ENCODE peak calls at places on chromosomes 6 and 20, in four cellular contexts. R is stomach; N is CD4-positive, CD25-positive, alpha-beta regulatory T cell; H is GM23248. E is an unnamed sample.

GRCh38 chr6:17519120-17519519 is 81.0 kb upstream of the FAM8A1 start:
- DNase-seq in R (no peak), N (no peak), H (peak; percentile 28), E (no peak)

GRCh38 chr6:150891886-150892485 is 26.5 kb downstream of the MTHFD1L start:
- DNase-seq in H (peak; percentile 82), N (peak; percentile 79), R (peak; percentile 71), E (peak; percentile 48)

GRCh38 chr20:10784337-10785183 is 110.8 kb upstream of the JAG1 start:
- DNase-seq in R (no peak), H (no peak), N (no peak), E (no peak)

GRCh38 chr6:117473401-117473800 is 9.1 kb upstream of the DCBLD1 start:
- DNase-seq in N (no peak), H (no peak), R (no peak), E (no peak)

GRCh38 chr20:59751075-59751711 is 146.9 kb downstream of the PHACTR3 start:
- DNase-seq in N (peak; percentile 18), R (peak; percentile 60), H (peak; percentile 87), E (no peak)

GRCh38 chr20:41969656-41970055 is 351.5 kb upstream of the CHD6 start:
- DNase-seq in R (no peak), H (no peak), N (no peak), E (no peak)

GRCh38 chr20:63830821-63831593 is at the start of gene ZBTB46:
- DNase-seq in H (peak; percentile 75), R (peak; percentile 62), N (no peak), E (no peak)

GRCh38 chr6:170497845-170498281 is 55.2 kb downstream of the PSMB1 start:
- DNase-seq in N (no peak), H (peak; percentile 18), R (no peak), E (no peak)

GRCh38 chr6:86502522-86502921 is 434.8 kb upstream of the HTR1E start:
- DNase-seq in R (no peak), H (no peak), N (no peak), E (no peak)

GRCh38 chr6:134722996-134723871 is 226.7 kb downstream of the ALDH8A1 start:
- DNase-seq in R (no peak), N (no peak), H (peak; percentile 28), E (no peak)

GRCh38 chr6:154874684-154875594 is 120.2 kb upstream of the TIAM2 start:
- DNase-seq in H (peak; percentile 16), R (no peak), N (no peak), E (no peak)

GRCh38 chr6:70841115-70841514 is 115.7 kb downstream of the B3GAT2 start:
- DNase-seq in N (no peak), R (no peak), H (no peak), E (no peak)

GRCh38 chr6:96394727-96395126 is 126.9 kb upstream of the UFL1 start:
- DNase-seq in R (no peak), N (no peak), H (no peak), E (no peak)

GRCh38 chr6:111691345-111692225 is 85.9 kb upstream of the TRAF3IP2 start:
- DNase-seq in H (no peak), R (no peak), N (no peak), E (no peak)

GRCh38 chr6:133948472-133948871 is 4.6 kb upstream of the TBPL1 start:
- DNase-seq in R (no peak), N (no peak), H (no peak), E (no peak)

GRCh38 chr6:159074120-159074684 is 29.4 kb upstream of the TAGAP start:
- DNase-seq in R (no peak), H (peak; percentile 42), N (no peak), E (no peak)

GRCh38 chr6:1388081-1388926 is 1.1 kb upstream of the FOXF2 start:
- DNase-seq in N (no peak), H (no peak), R (no peak), E (no peak)

GRCh38 chr6:15308445-15309213 is 62.8 kb downstream of the JARID2 start:
- DNase-seq in N (no peak), R (no peak), H (peak; percentile 23), E (no peak)

GRCh38 chr20:55533601-55534000 is 471.7 kb downstream of the CBLN4 start:
- DNase-seq in N (no peak), R (no peak), H (no peak), E (no peak)

GRCh38 chr20:58826271-58826670 is 24.4 kb downstream of the GNAS-AS1 start:
- DNase-seq in H (no peak), R (no peak), N (no peak), E (no peak)

GRCh38 chr20:2752631-2753455 is 47.6 kb downstream of the CPXM1 start:
- DNase-seq in H (peak; percentile 70), R (no peak), N (peak; percentile 53), E (peak; percentile 47)

GRCh38 chr6:168013250-168013915 is 15.9 kb downstream of the KIF25 start:
- DNase-seq in R (no peak), N (no peak), H (no peak), E (no peak)

GRCh38 chr6:77466055-77467028 is 3.1 kb upstream of the HTR1B start:
- DNase-seq in H (peak; percentile 77), N (peak; percentile 49), R (peak; percentile 61), E (no peak)

GRCh38 chr6:36196049-36196879 is at the start of gene BRPF3:
- DNase-seq in H (peak; percentile 86), N (peak; percentile 82), R (peak; percentile 81), E (peak; percentile 60)

GRCh38 chr6:119445666-119446622 is 96.4 kb upstream of the MAN1A1 start:
- DNase-seq in H (peak; percentile 64), R (no peak), N (peak; percentile 51), E (no peak)

GRCh38 chr6:119444642-119445557 is 95.3 kb upstream of the MAN1A1 start:
- DNase-seq in N (no peak), R (no peak), H (peak; percentile 11), E (no peak)

GRCh38 chr6:119453242-119453641 is 103.7 kb upstream of the MAN1A1 start:
- DNase-seq in R (no peak), N (no peak), H (no peak), E (no peak)

GRCh38 chr6:119446623-119447008 is 97.1 kb upstream of the MAN1A1 start:
- DNase-seq in H (peak; percentile 51), R (peak; percentile 77), N (no peak), E (no peak)

DNA sequence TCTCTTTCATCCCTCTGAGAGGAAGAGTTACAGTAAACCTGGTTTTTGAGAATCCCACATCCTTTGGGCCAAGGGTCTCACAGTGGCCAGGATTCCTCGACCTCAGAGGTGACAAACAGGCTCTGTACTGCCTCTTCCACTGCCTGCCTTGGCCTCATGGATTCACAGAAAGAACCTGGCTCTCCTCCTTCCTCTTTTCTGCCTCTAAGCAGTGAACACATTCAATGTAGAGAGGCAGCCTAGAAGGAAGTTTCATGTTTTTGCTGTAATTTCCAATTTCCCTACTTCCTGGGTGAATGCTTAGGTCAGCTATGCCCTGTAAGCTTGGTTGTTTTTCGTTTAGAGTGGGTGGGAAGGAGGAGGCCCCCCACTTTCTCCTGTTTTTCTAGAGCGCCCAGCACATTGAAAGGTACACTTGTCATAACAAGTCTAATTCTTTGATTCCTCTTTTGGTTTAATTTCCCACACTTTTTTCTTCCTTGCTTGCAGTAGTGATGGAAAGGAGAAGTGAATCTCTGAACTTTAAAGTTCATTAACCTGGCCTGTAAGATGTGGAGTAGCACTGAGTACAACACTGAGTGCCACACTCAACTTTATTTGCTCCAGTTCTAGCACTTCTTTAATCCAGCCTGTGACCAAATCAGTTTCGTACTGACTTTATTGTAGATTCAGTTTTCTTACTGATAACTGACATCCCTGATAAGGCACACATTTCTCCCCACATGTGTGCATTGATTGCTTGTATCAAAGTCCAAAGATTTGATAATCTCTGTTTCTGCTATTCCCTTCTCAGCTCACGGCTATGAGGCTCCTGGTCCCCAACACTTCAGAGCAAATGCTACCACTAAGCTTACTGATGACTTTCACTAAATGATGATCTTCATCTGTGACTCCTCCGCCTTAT is 99.9 kb upstream of the MAN1A1 start:
- DNase-seq in N (no peak), R (no peak), H (no peak), E (no peak)
- H3K27ac ChIP-seq in N (no peak overlapping the region), R (no peak overlapping the region), H (no peak overlapping the region), E (no peak overlapping the region)

GRCh38 chr20:32678948-32679347 is 5.2 kb upstream of the C20orf203 start:
- DNase-seq in R (no peak), N (no peak), H (peak; percentile 74), E (no peak)
- H3K27ac ChIP-seq in R (no peak overlapping the region), N (no peak overlapping the region), H (no peak overlapping the region), E (no peak overlapping the region)

GRCh38 chr20:38806855-38807655 is 1.6 kb downstream of the PPP1R16B start:
- DNase-seq in R (no peak), N (peak; percentile 49), H (no peak), E (peak; percentile 28)

GRCh38 chr20:38804243-38804642 is 1.3 kb upstream of the PPP1R16B start:
- DNase-seq in H (no peak), R (no peak), N (no peak), E (no peak)

GRCh38 chr20:38805958-38806854 is 709 bp downstream of the PPP1R16B start:
- DNase-seq in H (peak; percentile 21), R (no peak), N (peak; percentile 52), E (peak; percentile 33)

GRCh38 chr20:38804682-38805501 is 605 bp upstream of the PPP1R16B start:
- DNase-seq in N (peak; percentile 94), R (peak; percentile 43), H (no peak), E (peak; percentile 67)

DNA sequence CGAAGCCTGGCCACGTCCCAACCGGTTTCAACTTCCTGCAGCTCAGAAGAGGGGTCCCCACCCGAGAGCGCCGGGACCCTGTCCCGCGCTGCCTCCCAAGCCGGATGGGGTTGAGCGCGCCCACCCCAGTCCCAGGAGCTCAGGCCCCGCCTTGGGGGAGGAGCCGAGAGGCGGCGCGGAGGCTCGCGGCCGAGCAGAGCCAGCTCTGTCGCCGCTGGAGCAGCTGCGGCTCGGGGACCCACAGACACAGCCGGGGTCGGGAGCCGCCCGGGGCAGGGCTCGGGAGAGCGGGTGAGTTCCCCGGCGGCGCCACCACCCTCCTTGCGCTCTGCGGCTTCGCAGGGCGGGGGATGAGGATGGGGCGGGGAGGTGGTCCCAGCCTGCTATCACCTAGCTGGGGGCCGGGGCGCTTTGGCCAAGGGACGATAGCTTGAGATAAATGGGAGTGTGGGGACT is at the start of gene PPP1R16B:
- DNase-seq in N (peak; percentile 86), H (peak; percentile 32), R (peak; percentile 50), E (peak; percentile 66)
- H3K27ac ChIP-seq in N (peak within 1 kb of the TSS; percentile 99), H (no peak within 1 kb of the TSS), R (peak within 1 kb of the TSS; percentile 63), E (peak within 1 kb of the TSS; percentile 96)

DNA sequence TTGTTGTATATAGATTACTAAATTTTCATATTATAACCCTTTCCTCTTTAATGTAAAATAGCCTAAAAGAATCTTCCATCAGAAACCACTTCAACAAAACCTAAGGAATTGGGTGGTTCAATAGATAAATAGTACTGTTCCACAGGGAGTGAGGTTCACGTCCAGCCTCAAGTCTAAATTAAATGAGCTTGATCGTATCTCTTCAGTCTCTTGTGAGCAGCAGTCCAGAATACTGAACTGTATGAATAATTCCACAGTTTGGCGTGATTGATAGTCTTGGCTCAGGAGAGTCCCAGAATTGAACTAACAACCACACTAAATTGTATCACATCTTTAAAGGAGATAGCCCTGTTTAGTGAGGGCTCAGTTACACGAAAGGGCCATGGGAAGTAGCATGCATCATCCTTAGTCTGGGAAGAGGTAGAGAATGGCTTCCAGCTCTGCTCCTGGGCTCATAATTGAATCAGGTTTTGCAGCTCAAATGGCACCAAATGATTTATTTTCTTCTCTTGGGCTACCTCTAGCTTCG is 224.6 kb downstream of the PACRG start:
- DNase-seq in R (no peak), N (no peak), H (no peak), E (no peak)
- H3K27ac ChIP-seq in R (no peak overlapping the region), N (no peak overlapping the region), H (no peak overlapping the region), E (no peak overlapping the region)

E was measured in CD4-positive, alpha-beta T cell.